ENCODE peak calls at places on chromosome 20, in six cellular contexts. J is upper lobe of right lung, K is A673, U is pancreas, E is psoas muscle, I is SK-N-SH. Y is an unnamed sample.

GRCh38 chr20:59817846-59818245 is 115.6 kb downstream of the SYCP2 start:
- DNase-seq in J (no peak), K (no peak), U (peak; percentile 21), E (no peak), I (peak; percentile 3), Y (no peak)

GRCh38 chr20:34791289-34792020 is 34.0 kb downstream of the NCOA6 start:
- DNase-seq in J (no peak), K (peak; percentile 83), U (no peak), E (no peak), I (no peak), Y (no peak)

GRCh38 chr20:41182296-41183212 is 45.2 kb downstream of the PLCG1 start:
- DNase-seq in J (no peak), K (no peak), U (no peak), E (no peak), I (no peak), Y (no peak)

GRCh38 chr20:51064160-51064559 is 41.3 kb upstream of the KCNG1 start:
- DNase-seq in J (no peak), K (no peak), U (no peak), E (no peak), I (no peak), Y (no peak)

GRCh38 chr20:50224553-50225255 is 34.1 kb downstream of the CEBPB start:
- DNase-seq in J (peak; percentile 88), K (no peak), U (no peak), E (peak; percentile 86), I (no peak), Y (peak; percentile 51)

GRCh38 chr20:43767686-43768474 is 41.1 kb upstream of the GTSF1L start:
- DNase-seq in J (peak; percentile 15), K (no peak), U (no peak), E (no peak), I (peak; percentile 50), Y (no peak)

GRCh38 chr20:36919715-36920333 is 31.7 kb downstream of the SAMHD1 start:
- DNase-seq in J (no peak), K (peak; percentile 65), U (no peak), E (no peak), I (peak; percentile 63), Y (peak; percentile 63)

GRCh38 chr20:59295531-59295930 is 4.9 kb upstream of the EDN3 start:
- DNase-seq in J (no peak), K (no peak), U (no peak), E (no peak), I (no peak), Y (no peak)

GRCh38 chr20:32484221-32485125 is 100.7 kb downstream of the NOL4L start:
- DNase-seq in J (no peak), K (peak; percentile 21), U (peak; percentile 78), E (peak; percentile 42), I (peak; percentile 81), Y (peak; percentile 64)

GRCh38 chr20:57374931-57375651 is 16.1 kb upstream of the RBM38 start:
- DNase-seq in J (peak; percentile 73), K (no peak), U (no peak), E (no peak), I (no peak), Y (no peak)

GRCh38 chr20:19211252-19211651 is 1.2 kb upstream of the SLC24A3 start:
- DNase-seq in J (no peak), K (no peak), U (no peak), E (no peak), I (no peak), Y (no peak)
- H3K27ac ChIP-seq in J (peak overlapping the region; percentile 51), K (peak overlapping the region; percentile 97), U (no peak overlapping the region), E (no peak overlapping the region), I (no peak overlapping the region), Y (no peak overlapping the region)

DNA sequence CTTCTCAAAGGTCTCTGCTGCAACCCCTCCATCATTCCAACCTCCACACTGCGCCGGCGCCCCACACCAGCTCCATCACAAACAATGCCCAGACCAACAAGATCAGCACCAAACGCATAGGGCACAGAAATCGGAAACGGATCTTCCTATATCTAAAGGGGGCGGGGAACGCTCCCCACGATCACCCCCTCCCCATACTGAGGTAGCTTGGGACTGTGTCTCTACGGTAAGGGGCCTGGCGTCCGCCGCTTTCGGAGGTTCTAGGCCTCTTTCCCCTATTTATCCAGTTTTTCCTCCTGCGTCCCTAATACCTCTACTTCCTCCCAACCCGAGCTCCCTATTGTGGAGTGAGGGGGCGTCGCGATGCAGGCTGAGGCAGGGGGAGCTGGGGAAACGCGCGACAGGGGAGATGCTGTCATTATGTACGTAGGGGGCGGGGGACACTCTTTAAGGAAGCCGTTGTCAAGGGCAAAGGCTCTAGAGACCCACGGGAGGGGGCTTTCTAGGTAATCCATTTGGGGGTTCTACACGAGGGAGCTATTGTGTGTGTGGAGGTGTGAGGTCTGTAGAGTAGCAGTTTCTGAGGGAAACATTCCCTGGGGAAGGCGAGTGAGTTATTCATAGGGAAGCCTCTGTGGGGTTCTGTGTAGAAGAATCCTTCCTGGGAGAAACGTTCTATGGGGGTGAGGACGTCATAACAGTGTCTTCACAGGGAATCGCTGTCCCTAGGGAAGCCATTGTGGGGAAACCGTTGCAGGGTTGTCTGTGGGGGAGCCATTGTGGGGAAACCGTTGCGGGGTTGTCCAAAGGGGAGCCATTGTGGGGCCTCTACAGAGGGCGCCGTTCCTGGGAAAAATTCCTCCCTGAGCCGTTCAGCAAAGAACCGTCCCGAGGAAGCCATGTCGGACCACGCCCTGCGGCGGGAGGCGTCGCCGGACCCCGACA is 716 bp downstream of the DNAAF9 start:
- DNase-seq in J (peak; percentile 65), K (peak; percentile 65), U (no peak), E (no peak), I (peak; percentile 57), Y (peak; percentile 34)
- H3K4me3 ChIP-seq in J (peak overlapping the region; percentile 77), K (peak overlapping the region; percentile 71), U (peak overlapping the region; percentile 75), E (peak overlapping the region; percentile 75), I (peak overlapping the region; percentile 88), Y (peak overlapping the region; percentile 84)

GRCh38 chr20:21640556-21640955 is 64.9 kb upstream of the PAX1 start:
- DNase-seq in J (no peak), K (peak; percentile 34), U (no peak), E (no peak), I (no peak), Y (no peak)
- TF ChIP-seq CTCF in J (no peak), K (peak; percentile 46), U (no peak), E (no peak), I (no peak), Y (no peak)

DNA sequence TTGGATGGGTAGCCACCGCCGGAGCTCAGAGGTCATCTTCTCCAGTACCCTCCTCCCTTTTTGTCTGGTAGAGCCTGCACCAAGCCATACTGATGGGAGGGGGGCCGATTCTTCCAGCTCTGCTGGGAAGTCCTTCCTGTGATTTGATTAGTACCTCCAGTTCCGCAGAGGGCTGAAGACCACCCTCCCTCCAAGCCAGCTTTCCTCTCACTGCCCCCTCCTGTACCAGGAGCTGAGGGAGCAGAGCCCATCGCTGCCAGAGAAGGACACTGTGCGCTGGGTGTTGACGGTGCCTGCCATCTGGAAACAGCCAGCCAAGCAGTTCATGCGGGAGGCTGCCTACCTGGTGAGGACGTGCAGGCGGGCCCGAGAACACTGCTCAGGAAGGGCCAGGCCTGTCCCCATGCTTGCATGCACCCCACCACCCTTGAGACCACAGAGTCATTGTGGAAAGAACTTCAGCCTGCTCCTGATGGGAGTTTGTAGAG is 13.2 kb downstream of the HSPA12B start:
- DNase-seq in J (no peak), K (no peak), U (no peak), E (no peak), I (no peak), Y (no peak)
- H3K27ac ChIP-seq in J (no peak overlapping the region), K (no peak overlapping the region), U (no peak overlapping the region), E (no peak overlapping the region), I (no peak overlapping the region), Y (no peak overlapping the region)

GRCh38 chr20:10635476-10636208 is 38.2 kb downstream of the JAG1 start:
- DNase-seq in J (no peak), K (no peak), U (no peak), E (no peak), I (no peak), Y (no peak)

GRCh38 chr20:10636326-10636818 is 37.4 kb downstream of the JAG1 start:
- DNase-seq in J (no peak), K (no peak), U (no peak), E (no peak), I (no peak), Y (no peak)

GRCh38 chr20:10637563-10637962 is 36.2 kb downstream of the JAG1 start:
- DNase-seq in J (no peak), K (peak; percentile 64), U (no peak), E (no peak), I (no peak), Y (no peak)

GRCh38 chr20:10639051-10639761 is 34.6 kb downstream of the JAG1 start:
- DNase-seq in J (no peak), K (no peak), U (no peak), E (no peak), I (no peak), Y (no peak)

GRCh38 chr20:10637062-10637559 is 36.7 kb downstream of the JAG1 start:
- DNase-seq in J (no peak), K (no peak), U (no peak), E (peak; percentile 55), I (no peak), Y (peak; percentile 79)
- H3K4me3 ChIP-seq in J (no peak overlapping the region), K (no peak overlapping the region), U (no peak overlapping the region), E (no peak overlapping the region), I (no peak overlapping the region), Y (no peak overlapping the region)

GRCh38 chr20:62636446-62636845 is 5.9 kb upstream of the SLCO4A1 start:
- DNase-seq in J (no peak), K (peak; percentile 81), U (no peak), E (no peak), I (no peak), Y (no peak)

GRCh38 chr20:62638055-62638570 is 4.2 kb upstream of the SLCO4A1 start:
- DNase-seq in J (no peak), K (no peak), U (no peak), E (no peak), I (no peak), Y (no peak)

GRCh38 chr20:62637521-62638054 is 4.7 kb upstream of the SLCO4A1 start:
- DNase-seq in J (no peak), K (no peak), U (no peak), E (no peak), I (no peak), Y (no peak)

GRCh38 chr20:62635852-62636251 is 6.5 kb upstream of the SLCO4A1 start:
- DNase-seq in J (no peak), K (no peak), U (no peak), E (no peak), I (no peak), Y (no peak)

GRCh38 chr20:62637110-62637509 is 5.2 kb upstream of the SLCO4A1 start:
- DNase-seq in J (no peak), K (no peak), U (no peak), E (no peak), I (no peak), Y (no peak)
- TF ChIP-seq CTCF in J (no peak), K (no peak), U (no peak), E (no peak), I (no peak), Y (no peak)

DNA sequence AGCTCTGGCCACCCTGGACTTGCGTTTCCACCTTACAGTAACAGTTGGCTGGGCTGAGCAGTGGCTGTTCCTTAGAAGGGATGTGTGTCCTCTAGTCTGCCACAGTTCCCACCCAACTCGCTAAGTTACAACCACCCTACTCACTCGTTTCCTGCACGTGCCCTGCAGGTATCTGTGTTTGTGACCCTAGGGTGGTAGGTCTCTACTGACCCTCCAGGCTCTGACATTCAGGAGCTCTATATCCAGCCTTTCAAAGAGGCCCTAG is 109.9 kb downstream of the PREX1 start:
- DNase-seq in J (no peak), K (no peak), U (peak; percentile 13), E (no peak), I (no peak), Y (no peak)
- H3K27ac ChIP-seq in J (peak overlapping the region; percentile 7), K (no peak overlapping the region), U (no peak overlapping the region), E (no peak overlapping the region), I (no peak overlapping the region), Y (no peak overlapping the region)

Y was measured in cardiac muscle cell.